ENCODE peak calls at places on chromosomes 1 and 21, in seven cellular contexts. F, D, L, B, I, R and O are unnamed samples.

GRCh38 chr1:235056937-235057336 is 71.7 kb downstream of the TOMM20 start:
- DNase-seq in F (no peak), D (no peak), L (no peak), B (peak; percentile 28), I (no peak), R (no peak), O (no peak)

GRCh38 chr1:38134294-38134755 is 87.7 kb upstream of the POU3F1 start:
- DNase-seq in F (no peak), D (no peak), L (no peak), B (no peak), I (no peak), R (no peak), O (no peak)

GRCh38 chr21:41605178-41605933 is 97.4 kb upstream of the TMPRSS2 start:
- DNase-seq in F (peak; percentile 85), D (peak; percentile 50), L (no peak), B (no peak), I (no peak), R (peak; percentile 75), O (peak; percentile 47)

GRCh38 chr1:211975152-211975941 is 60.0 kb downstream of the INTS7 start:
- DNase-seq in F (no peak), D (no peak), L (no peak), B (no peak), I (no peak), R (no peak), O (no peak)

GRCh38 chr1:228280961-228281591 is 73.2 kb downstream of the OBSCN start:
- DNase-seq in F (peak; percentile 22), D (peak; percentile 31), L (no peak), B (peak; percentile 5), I (no peak), R (no peak), O (no peak)

GRCh38 chr1:44907909-44908308 is 64.9 kb upstream of the PTCH2 start:
- DNase-seq in F (no peak), D (no peak), L (no peak), B (no peak), I (no peak), R (no peak), O (no peak)

GRCh38 chr21:15054606-15055239 is 10.1 kb downstream of the NRIP1 start:
- DNase-seq in F (no peak), D (no peak), L (no peak), B (no peak), I (no peak), R (peak; percentile 36), O (no peak)

GRCh38 chr1:15941044-15941840 is 34.7 kb downstream of the ZBTB17 start:
- DNase-seq in F (peak; percentile 23), D (no peak), L (no peak), B (no peak), I (no peak), R (no peak), O (peak; percentile 58)

GRCh38 chr1:1318131-1318652 is 6.3 kb downstream of the INTS11 start:
- DNase-seq in F (peak; percentile 86), D (peak; percentile 84), L (no peak), B (peak; percentile 80), I (peak; percentile 65), R (peak; percentile 86), O (peak; percentile 97)

GRCh38 chr1:186511761-186512637 is 51.1 kb upstream of the PDC start:
- DNase-seq in F (no peak), D (no peak), L (no peak), B (peak; percentile 8), I (no peak), R (no peak), O (no peak)

GRCh38 chr1:78141522-78142231 is 95.9 kb downstream of the GIPC2 start:
- DNase-seq in F (no peak), D (no peak), L (no peak), B (no peak), I (no peak), R (no peak), O (no peak)

GRCh38 chr21:37450385-37451044 is 83.9 kb downstream of the DYRK1A start:
- DNase-seq in F (no peak), D (no peak), L (no peak), B (no peak), I (no peak), R (no peak), O (no peak)

GRCh38 chr1:172531846-172532699 is 877 bp upstream of the SUCO start:
- DNase-seq in F (peak; percentile 89), D (peak; percentile 81), L (peak; percentile 98), B (peak; percentile 92), I (peak; percentile 97), R (peak; percentile 96), O (peak; percentile 98)

GRCh38 chr21:40284481-40284880 is 417.2 kb downstream of the PCP4 start:
- DNase-seq in F (no peak), D (no peak), L (no peak), B (no peak), I (no peak), R (no peak), O (no peak)
- H3K9me3 ChIP-seq in F (no peaks in the 10 kb centered on the region), D (no peaks in the 10 kb centered on the region), L (no peaks in the 10 kb centered on the region), B (no peaks in the 10 kb centered on the region), I (peaks cover 16% of the 10 kb centered on the region), R (no peaks in the 10 kb centered on the region), O (no peaks in the 10 kb centered on the region)

GRCh38 chr1:159000070-159000409 is 9.7 kb upstream of the IFI16 start:
- DNase-seq in F (no peak), D (no peak), L (no peak), B (no peak), I (no peak), R (no peak), O (no peak)

GRCh38 chr1:158998037-158998780 is 11.5 kb upstream of the IFI16 start:
- DNase-seq in F (no peak), D (no peak), L (no peak), B (no peak), I (no peak), R (no peak), O (no peak)

GRCh38 chr1:158998781-158999161 is 10.9 kb upstream of the IFI16 start:
- DNase-seq in F (no peak), D (no peak), L (peak; percentile 58), B (peak; percentile 26), I (peak; percentile 32), R (peak; percentile 45), O (peak; percentile 74)

GRCh38 chr1:159000627-159001026 is 9.1 kb upstream of the IFI16 start:
- DNase-seq in F (peak; percentile 57), D (peak; percentile 69), L (no peak), B (peak; percentile 72), I (peak; percentile 10), R (peak; percentile 78), O (peak; percentile 95)

DNA sequence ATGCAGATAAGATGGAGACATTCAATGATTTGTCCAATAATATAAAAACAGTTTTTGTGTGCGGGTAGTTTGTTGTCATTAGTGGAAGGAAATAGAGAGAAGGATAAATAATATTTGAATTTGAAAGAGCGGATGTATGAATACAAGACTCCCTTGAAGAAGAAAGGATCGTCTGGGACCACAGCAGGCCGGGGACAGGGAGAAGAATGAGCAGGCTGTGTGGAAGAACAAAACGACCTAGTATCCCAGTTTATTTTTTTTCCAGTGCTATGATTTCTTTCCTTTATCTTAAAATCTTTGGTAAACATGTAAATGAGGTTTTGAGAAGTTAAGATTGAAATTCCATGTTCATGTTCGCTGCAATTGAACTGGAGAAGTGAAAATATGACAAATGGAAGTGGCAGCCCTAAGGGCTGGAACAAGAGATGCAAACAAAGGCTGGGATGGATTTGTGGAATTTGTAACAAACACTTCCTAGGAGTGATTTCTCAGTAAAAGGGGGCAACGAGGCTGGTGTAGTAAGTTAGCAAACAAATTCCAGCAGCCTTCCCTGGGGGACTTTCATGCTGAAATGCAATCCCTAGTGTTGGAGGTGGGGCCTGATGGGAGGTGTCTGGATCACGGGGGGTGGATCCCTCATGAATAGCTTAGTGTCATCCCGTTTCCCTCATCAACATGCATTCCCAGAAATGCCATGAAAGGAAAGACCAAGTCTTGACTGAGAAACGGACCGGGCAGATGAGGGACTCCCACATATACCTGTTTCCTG is 10.2 kb upstream of the IFI16 start:
- DNase-seq in F (no peak), D (peak; percentile 70), L (no peak), B (peak; percentile 57), I (no peak), R (peak; percentile 85), O (peak; percentile 94)
- TF ChIP-seq POLR2AphosphoS5 in F (peak; percentile 89), D (peak; percentile 93), L (no peak), B (peak; percentile 73), I (no peak), R (peak; percentile 81), O (peak; percentile 88)

DNA sequence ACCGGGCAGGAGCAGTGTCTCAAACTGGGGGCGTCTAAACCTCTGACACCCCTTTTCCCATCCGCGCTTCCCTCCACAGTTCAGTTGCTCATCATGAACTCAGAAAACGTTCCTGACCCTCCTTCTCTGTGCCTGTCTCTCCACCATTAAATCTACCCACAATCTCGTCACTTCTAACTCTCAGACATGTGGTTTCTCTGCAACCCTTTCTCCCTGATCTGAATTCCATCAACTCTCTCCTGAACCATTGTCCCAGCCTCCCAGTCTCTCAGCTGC is 3.8 kb downstream of the TTC34 start:
- DNase-seq in F (no peak), D (no peak), L (no peak), B (no peak), I (no peak), R (no peak), O (peak; percentile 10)
- H3K9me3 ChIP-seq in F (peaks cover 29% of the 10 kb centered on the region), D (peaks cover 14% of the 10 kb centered on the region), L (peaks cover 7% of the 10 kb centered on the region), B (peaks cover 13% of the 10 kb centered on the region), I (peaks cover 3% of the 10 kb centered on the region), R (no peaks in the 10 kb centered on the region), O (no peaks in the 10 kb centered on the region)

GRCh38 chr1:59682405-59683080 is 132.2 kb upstream of the HOOK1 start:
- DNase-seq in F (no peak), D (no peak), L (no peak), B (no peak), I (no peak), R (no peak), O (peak; percentile 77)
- TF ChIP-seq POLR2AphosphoS5 in F (peak; percentile 81), D (no peak), L (no peak), B (peak; percentile 58), I (no peak), R (peak; percentile 35), O (peak; percentile 94)

DNA sequence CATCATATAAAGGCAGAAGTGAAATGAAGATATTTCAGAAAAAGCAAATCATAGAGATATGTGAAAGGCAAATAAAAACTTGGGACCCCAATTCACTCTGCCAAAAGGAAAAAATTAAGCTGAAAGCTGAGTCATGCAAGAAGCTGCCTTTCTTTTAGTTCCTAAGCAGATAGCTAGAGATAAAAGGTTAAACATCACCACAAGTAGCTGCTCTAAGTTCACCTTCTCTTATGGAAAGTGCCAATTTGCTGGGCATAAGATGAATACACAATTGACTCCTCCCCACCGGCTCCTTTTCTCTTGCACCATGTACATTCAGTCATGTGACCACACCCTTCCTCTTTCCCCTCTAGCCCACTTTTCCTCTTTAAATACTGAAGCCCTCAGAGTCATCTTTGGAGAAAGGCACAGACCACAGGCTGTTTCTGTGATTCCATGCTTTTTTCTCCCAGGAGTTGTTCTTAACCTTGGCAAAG is 5.4 kb upstream of the SUMO3 start:
- DNase-seq in F (no peak), D (no peak), L (no peak), B (no peak), I (no peak), R (no peak), O (no peak)
- H3K9me3 ChIP-seq in F (peaks cover 53% of the 10 kb centered on the region), D (peaks cover 25% of the 10 kb centered on the region), L (peaks cover 12% of the 10 kb centered on the region), B (peaks cover 23% of the 10 kb centered on the region), I (peaks cover 19% of the 10 kb centered on the region), R (no peaks in the 10 kb centered on the region), O (no peaks in the 10 kb centered on the region)

GRCh38 chr1:50251592-50252165 is 143.0 kb downstream of the ELAVL4 start:
- DNase-seq in F (no peak), D (no peak), L (no peak), B (no peak), I (no peak), R (no peak), O (no peak)
- TF ChIP-seq POLR2AphosphoS5 in F (no peak), D (no peak), L (no peak), B (no peak), I (no peak), R (no peak), O (no peak)